ENCODE peak calls at places on chromosomes 12 and 14, in seven cellular contexts. S is H1, U is K562, C is HCT116, I is SK-N-SH, A is HepG2, D is GM12878. T is an unnamed sample.

GRCh38 chr14:75247286-75247922 is 31.2 kb upstream of the FOS start:
- DNase-seq in A (peak), S (no peak), D (peak), U (no peak), I (no peak), C (no peak), T (no peak)

GRCh38 chr12:105773501-105773900 is 365.3 kb downstream of the NUAK1 start:
- DNase-seq in A (no peak), C (no peak), U (no peak), S (no peak), I (no peak), D (no peak), T (no peak)

GRCh38 chr12:49838973-49839633 is 3.8 kb downstream of the BCDIN3D start:
- DNase-seq in D (no peak), S (no peak), A (peak), I (peak), U (peak), C (peak), T (peak)

GRCh38 chr14:23544511-23545447 is 6.8 kb downstream of the ZFHX2 start:
- DNase-seq in A (no peak), I (no peak), C (no peak), D (no peak), S (peak), U (no peak), T (no peak)

GRCh38 chr14:102927346-102927877 is 4.9 kb downstream of the AMN start:
- DNase-seq in D (no peak), C (peak), S (no peak), U (no peak), A (no peak), I (no peak), T (no peak)

GRCh38 chr12:49622501-49623141 is 740 bp upstream of the PRPF40B start:
- DNase-seq in S (peak), D (peak), I (no peak), C (no peak), A (no peak), U (peak), T (peak)

GRCh38 chr12:114711689-114712152 is 27.7 kb upstream of the TBX3 start:
- DNase-seq in C (no peak), I (no peak), D (no peak), U (no peak), S (no peak), A (no peak), T (peak)

GRCh38 chr12:132604108-132605054 is 6.0 kb downstream of the LRCOL1 start:
- DNase-seq in U (no peak), I (peak), S (no peak), A (no peak), C (no peak), D (no peak), T (no peak)

GRCh38 chr14:102924632-102925588 is 2.4 kb downstream of the AMN start:
- DNase-seq in A (no peak), I (no peak), C (no peak), D (no peak), U (peak), S (no peak), T (no peak)

GRCh38 chr12:113161415-113162016 is 12.0 kb downstream of the CFAP73 start:
- DNase-seq in I (peak), U (peak), S (peak), A (no peak), D (no peak), C (peak), T (peak)

GRCh38 chr12:27981874-27982273 is 9.3 kb upstream of the PTHLH start:
- DNase-seq in D (no peak), U (no peak), S (no peak), A (no peak), I (no peak), C (no peak), T (no peak)

GRCh38 chr14:44620106-44621019 is 113.3 kb upstream of the FSCB start:
- DNase-seq in U (no peak), S (no peak), A (no peak), D (no peak), C (no peak), I (no peak), T (no peak)

GRCh38 chr12:76863005-76863670 is 15.7 kb downstream of the CSRP2 start:
- DNase-seq in S (no peak), A (no peak), I (no peak), D (no peak), C (no peak), U (no peak), T (no peak)

GRCh38 chr12:52531563-52532300 is 11.5 kb upstream of the KRT5 start:
- DNase-seq in A (no peak), C (no peak), U (no peak), D (no peak), S (no peak), I (no peak), T (no peak)

GRCh38 chr14:89920041-89920440 is 34.5 kb downstream of the EFCAB11 start:
- DNase-seq in I (no peak), U (no peak), D (no peak), S (no peak), C (no peak), A (no peak), T (no peak)

GRCh38 chr12:51217133-51217967 is 512 bp downstream of the POU6F1 start:
- DNase-seq in U (peak), I (peak), C (no peak), D (no peak), A (no peak), S (peak), T (peak)

GRCh38 chr12:50110762-50111416 is 1.1 kb upstream of the COX14 start:
- DNase-seq in A (peak), D (peak), C (no peak), U (peak), S (peak), I (no peak), T (peak)

GRCh38 chr12:12380949-12381593 is 24.2 kb downstream of the BORCS5 start:
- DNase-seq in I (no peak), U (no peak), D (no peak), S (no peak), A (peak), C (no peak), T (no peak)

GRCh38 chr12:89075890-89076591 is 276.3 kb downstream of the DUSP6 start:
- DNase-seq in U (no peak), S (no peak), A (no peak), C (no peak), I (no peak), D (no peak), T (no peak)

GRCh38 chr14:20799955-20800544 is 2.6 kb downstream of the RNASE1 start:
- DNase-seq in S (no peak), D (no peak), I (no peak), A (peak), C (no peak), U (peak), T (no peak)
- TF ChIP-seq JUND in S (no peak), D (no peak), I (no peak), A (no peak), C (no peak), U (no peak), T (no peak)

GRCh38 chr14:101853455-101854018 is 92.0 kb downstream of the PPP2R5C start:
- DNase-seq in D (no peak), I (no peak), A (no peak), C (no peak), S (no peak), U (no peak), T (no peak)
- TF ChIP-seq JUND in D (no peak), I (no peak), A (no peak), C (no peak), S (no peak), U (no peak), T (no peak)

DNA sequence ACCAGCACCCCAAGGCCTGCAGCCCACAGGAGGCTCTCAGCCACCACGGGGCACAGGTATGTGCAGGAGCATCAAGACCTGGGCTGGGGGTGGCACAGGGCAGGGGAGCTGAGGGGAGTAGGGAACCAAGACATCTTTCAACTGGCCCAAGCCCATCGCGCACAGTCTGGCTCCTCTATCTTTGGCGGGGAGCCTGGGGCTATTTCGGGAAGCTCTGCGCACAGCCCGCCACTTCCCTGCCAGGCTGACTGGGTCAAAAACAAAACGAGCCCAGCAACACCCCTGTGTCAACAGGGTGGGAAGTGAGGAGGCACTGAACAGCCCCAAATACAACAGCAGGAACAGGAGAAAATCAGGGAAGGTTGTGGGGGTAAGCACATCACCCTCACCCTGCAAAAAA is 83.9 kb downstream of the ARL6IP4 start:
- DNase-seq in U (no peak), S (no peak), D (no peak), C (no peak), I (no peak), A (no peak), T (no peak)
- TF ChIP-seq JUND in U (no peak), S (no peak), D (no peak), C (no peak), I (no peak), A (no peak), T (no peak)

GRCh38 chr14:51999084-51999483 is 9.7 kb downstream of the RTRAF start:
- DNase-seq in D (no peak), I (no peak), C (no peak), A (no peak), U (no peak), S (no peak), T (no peak)
- TF ChIP-seq JUND in D (no peak), I (no peak), C (no peak), A (no peak), U (no peak), S (no peak), T (no peak)

DNA sequence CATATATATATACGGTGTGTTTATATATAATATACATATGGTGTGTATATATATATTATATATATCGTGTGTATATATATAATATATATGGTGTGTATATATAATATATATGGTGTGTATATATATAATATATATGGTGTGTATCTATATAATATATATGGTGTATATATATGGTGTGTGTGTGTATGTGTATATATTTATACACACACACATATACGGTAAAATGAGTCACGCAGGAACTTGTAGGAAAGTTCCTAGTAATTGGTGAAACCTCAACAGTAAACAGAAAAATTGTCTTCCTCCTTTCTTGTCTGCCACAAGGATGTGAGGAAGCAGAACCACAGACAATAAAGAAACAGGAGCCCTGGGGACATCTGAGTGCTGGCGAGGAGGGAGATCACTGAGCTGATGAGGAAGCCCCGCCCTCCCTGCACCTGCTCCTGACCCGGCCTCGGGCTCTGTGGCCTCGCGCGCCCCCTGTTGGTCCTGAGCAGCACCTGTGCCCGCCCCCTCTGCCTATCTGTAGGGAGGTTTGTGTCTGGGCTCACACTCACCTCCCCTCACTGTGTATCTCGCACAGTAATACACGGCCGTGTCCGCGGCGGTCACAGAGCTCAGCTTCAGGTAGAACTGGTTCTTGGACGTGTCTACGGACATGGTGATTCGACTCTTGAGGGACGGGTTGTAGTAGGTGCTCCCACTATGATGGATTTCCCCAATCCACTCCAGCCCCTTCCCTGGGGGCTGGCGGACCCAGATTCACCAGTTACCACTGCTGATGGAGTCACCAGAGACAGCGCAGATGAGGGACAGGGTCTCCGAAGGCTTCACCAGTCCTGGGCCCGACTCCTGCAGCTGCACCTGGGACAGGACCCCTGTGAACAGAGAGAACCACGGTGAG is 1079.4 kb downstream of the TMEM121 start:
- DNase-seq in C (no peak), A (peak), D (peak), U (peak), I (peak), S (no peak), T (no peak)
- TF ChIP-seq JUND in C (no peak), A (no peak), D (no peak), U (no peak), I (no peak), S (no peak), T (no peak)

GRCh38 chr14:59895721-59896120 is 24.2 kb upstream of the LRRC9 start:
- DNase-seq in U (no peak), C (no peak), D (no peak), S (no peak), I (no peak), A (no peak), T (no peak)

GRCh38 chr14:59900536-59900935 is 19.4 kb upstream of the LRRC9 start:
- DNase-seq in C (no peak), U (peak), I (no peak), A (no peak), D (no peak), S (no peak), T (no peak)

GRCh38 chr14:59897757-59898383 is 22.1 kb upstream of the LRRC9 start:
- DNase-seq in S (no peak), A (peak), U (peak), C (peak), I (peak), D (no peak), T (peak)
- TF ChIP-seq JUND in S (no peak), A (no peak), U (no peak), C (no peak), I (no peak), D (no peak), T (no peak)

DNA sequence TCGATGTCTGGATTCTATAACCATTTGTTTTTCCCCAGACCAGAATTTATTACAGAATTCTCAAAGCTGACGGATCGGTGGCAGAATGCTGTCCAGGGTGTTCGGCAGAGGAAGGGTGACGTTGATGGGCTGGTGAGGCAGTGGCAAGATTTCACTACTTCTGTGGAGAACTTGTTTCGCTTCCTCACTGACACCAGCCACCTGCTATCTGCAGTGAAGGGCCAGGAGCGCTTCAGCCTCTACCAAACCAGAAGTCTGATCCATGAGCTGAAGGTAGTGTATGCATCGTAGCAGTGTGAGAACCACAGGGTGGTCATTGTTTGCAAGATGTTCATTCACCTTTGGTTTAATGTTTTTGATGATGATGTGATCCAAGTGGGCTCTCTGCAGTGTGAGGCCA is 124.0 kb downstream of the ESR2 start:
- DNase-seq in C (no peak), S (no peak), U (no peak), I (no peak), A (no peak), D (peak), T (no peak)
- TF ChIP-seq JUND in C (no peak), S (no peak), U (no peak), I (no peak), A (no peak), D (no peak), T (no peak)

DNA sequence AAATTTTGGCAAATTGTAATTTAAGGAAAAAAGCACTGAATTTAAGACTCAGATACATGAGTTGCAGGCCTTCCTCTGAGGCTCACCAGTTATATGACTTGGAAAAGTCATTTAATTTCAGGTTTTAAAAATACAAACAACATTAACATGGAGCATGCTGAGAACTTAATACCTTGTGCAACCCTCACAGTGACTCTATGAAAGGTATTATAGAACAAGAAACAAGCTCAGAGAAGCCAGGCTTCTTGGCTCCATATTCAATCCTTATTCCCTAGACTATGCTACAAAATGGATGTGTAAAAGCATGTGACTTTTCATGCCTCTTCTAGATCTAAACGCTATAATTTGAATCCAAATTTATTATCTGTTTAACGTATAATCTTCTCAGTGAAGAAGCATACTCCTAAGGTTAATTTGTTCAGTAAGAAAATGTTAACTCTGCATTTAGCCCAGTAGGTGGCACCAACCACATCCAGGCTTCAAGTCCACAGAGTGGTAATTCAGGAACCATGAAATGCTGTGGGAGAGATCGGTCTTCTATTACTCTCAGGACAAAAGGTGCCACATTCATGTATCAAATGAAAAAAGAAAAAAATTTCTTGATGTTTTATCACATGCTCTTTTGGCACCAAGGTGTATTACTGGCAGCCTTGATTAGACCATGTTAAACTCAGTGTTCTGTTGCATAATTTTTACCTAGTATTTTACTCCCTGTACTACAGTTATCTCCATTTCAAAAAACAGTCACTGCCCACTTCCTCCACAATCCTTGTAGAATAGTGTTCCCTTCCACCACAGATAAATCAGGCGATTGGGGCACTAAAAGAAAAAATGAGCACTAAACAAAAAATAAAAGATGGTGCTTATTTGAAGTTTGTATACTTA is 9.3 kb downstream of the CCDC196 start:
- DNase-seq in U (peak), I (peak), S (no peak), D (peak), A (peak), C (peak), T (peak)
- TF ChIP-seq JUND in U (no peak), I (no peak), S (no peak), D (no peak), A (no peak), C (peak), T (no peak)